ENCODE peak calls at places on chromosomes 12 and 14, in four cellular contexts. E, P, Q and C are unnamed samples.

GRCh38 chr12:105253882-105254513 is 18.0 kb upstream of the APPL2 start:
- DNase-seq in E (no peak), Q (no peak), P (no peak), C (no peak)

GRCh38 chr14:96627386-96627785 is 125.2 kb downstream of the PAPOLA start:
- DNase-seq in P (no peak), E (no peak), Q (no peak), C (no peak)

GRCh38 chr12:12266389-12266872 is 413 bp downstream of the LRP6 start:
- DNase-seq in E (no peak), P (no peak), Q (no peak), C (no peak)

GRCh38 chr12:39912211-39912980 is 193.5 kb downstream of the SLC2A13 start:
- DNase-seq in E (no peak), Q (peak; percentile 23), P (no peak), C (peak; percentile 99)

GRCh38 chr14:61558271-61558670 is 137.0 kb upstream of the HIF1A start:
- DNase-seq in Q (no peak), E (no peak), P (no peak), C (no peak)

GRCh38 chr14:67815573-67816235 is 686 bp downstream of the ZFYVE26 start:
- DNase-seq in P (no peak), E (no peak), Q (no peak), C (no peak)

GRCh38 chr14:74562515-74563232 is 49.4 kb downstream of the LTBP2 start:
- DNase-seq in E (no peak), Q (no peak), P (no peak), C (no peak)

GRCh38 chr14:102196436-102197230 is 56.9 kb downstream of the WDR20 start:
- DNase-seq in E (no peak), Q (no peak), P (no peak), C (no peak)

GRCh38 chr12:102169922-102170698 is 27.5 kb downstream of the PMCH start:
- DNase-seq in Q (no peak), E (peak; percentile 11), P (no peak), C (no peak)

GRCh38 chr12:30753233-30753632 is 1.5 kb downstream of the CAPRIN2 start:
- DNase-seq in P (peak; percentile 22), E (no peak), Q (no peak), C (no peak)

GRCh38 chr12:105468464-105468863 is 138.0 kb downstream of the C12orf75 start:
- DNase-seq in Q (no peak), P (no peak), E (no peak), C (no peak)

GRCh38 chr14:58362798-58363412 is 32.8 kb upstream of the TOMM20L start:
- DNase-seq in P (no peak), Q (no peak), E (peak; percentile 32), C (peak; percentile 23)

GRCh38 chr14:28763914-28764848 is 2.4 kb upstream of the FOXG1 start:
- DNase-seq in E (peak; percentile 69), Q (no peak), P (no peak), C (no peak)

GRCh38 chr12:121893901-121894540 is 5.4 kb downstream of the PSMD9 start:
- DNase-seq in Q (no peak), P (no peak), E (no peak), C (peak; percentile 65)

GRCh38 chr14:95314609-95315008 is 5.1 kb downstream of the CLMN start:
- DNase-seq in Q (no peak), P (no peak), E (no peak), C (no peak)

GRCh38 chr12:103955811-103956514 is 9.7 kb upstream of the TDG start:
- DNase-seq in P (no peak), Q (no peak), E (no peak), C (no peak)

GRCh38 chr12:26121841-26122680 is 2.8 kb downstream of the BHLHE41 start:
- DNase-seq in Q (no peak), E (no peak), P (peak; percentile 30), C (no peak)

GRCh38 chr12:47155457-47156166 is 75.9 kb upstream of the AMIGO2 start:
- DNase-seq in P (no peak), Q (no peak), E (no peak), C (no peak)

GRCh38 chr12:76495556-76495955 is 64.0 kb downstream of the OSBPL8 start:
- DNase-seq in P (no peak), Q (no peak), E (no peak), C (no peak)

GRCh38 chr12:5442251-5443006 is 10.5 kb downstream of the NTF3 start:
- DNase-seq in Q (peak; percentile 59), P (no peak), E (peak; percentile 66), C (peak; percentile 54)

GRCh38 chr14:68658029-68658509 is 134.8 kb downstream of the ZFP36L1 start:
- DNase-seq in P (no peak), E (no peak), Q (no peak), C (no peak)

GRCh38 chr12:25052191-25053020 is 103.5 kb upstream of the BCAT1 start:
- DNase-seq in E (no peak), Q (peak; percentile 15), P (peak; percentile 26), C (no peak)

GRCh38 chr12:82931349-82932116 is 244.8 kb downstream of the TMTC2 start:
- DNase-seq in P (no peak), E (no peak), Q (no peak), C (peak; percentile 98)

GRCh38 chr12:4114986-4115385 is 158.6 kb upstream of the CCND2 start:
- DNase-seq in E (no peak), P (no peak), Q (no peak), C (no peak)

GRCh38 chr12:4958697-4959375 is 49.1 kb downstream of the KCNA1 start:
- DNase-seq in P (no peak), Q (no peak), E (no peak), C (no peak)

GRCh38 chr14:102917469-102918211 is 4.8 kb upstream of the AMN start:
- DNase-seq in Q (peak; percentile 49), P (peak; percentile 72), E (no peak), C (no peak)

GRCh38 chr12:56029666-56030293 is 8.9 kb downstream of the IKZF4 start:
- DNase-seq in E (peak; percentile 1), P (peak; percentile 39), Q (peak; percentile 28), C (no peak)

GRCh38 chr12:9661720-9662119 is 7.8 kb upstream of the CLEC2D start:
- DNase-seq in Q (no peak), P (no peak), E (no peak), C (no peak)

GRCh38 chr12:84996759-84997158 is 39.3 kb downstream of the TSPAN19 start:
- DNase-seq in Q (no peak), E (no peak), P (no peak), C (no peak)

GRCh38 chr12:6452908-6453630 is 1.2 kb downstream of the TAPBPL start:
- DNase-seq in Q (peak; percentile 35), P (no peak), E (no peak), C (no peak)

GRCh38 chr12:124896461-124896860 is 18.0 kb downstream of the UBC start:
- DNase-seq in Q (no peak), P (no peak), E (no peak), C (no peak)

GRCh38 chr12:52907092-52907810 is 2.4 kb upstream of the KRT8 start:
- DNase-seq in Q (no peak), P (no peak), E (peak; percentile 95), C (peak; percentile 80)

GRCh38 chr12:32033411-32033810 is 73.2 kb upstream of the BICD1 start:
- DNase-seq in E (peak; percentile 37), Q (no peak), P (no peak), C (no peak)

GRCh38 chr12:105466901-105467598 is 136.6 kb downstream of the C12orf75 start:
- DNase-seq in P (no peak), E (no peak), Q (no peak), C (no peak)

GRCh38 chr12:117007618-117008017 is 91.6 kb downstream of the TESC start:
- DNase-seq in E (no peak), P (no peak), Q (no peak), C (no peak)

GRCh38 chr12:52604859-52605258 is 3.6 kb upstream of the KRT72 start:
- DNase-seq in E (no peak), P (no peak), Q (no peak), C (no peak)

GRCh38 chr14:74085828-74086227 is 1.1 kb downstream of the LIN52 start:
- DNase-seq in P (no peak), E (no peak), Q (no peak), C (no peak)

GRCh38 chr12:862303-862911 is 87.1 kb downstream of the RAD52 start:
- DNase-seq in P (no peak), E (no peak), Q (no peak), C (no peak)